ENCODE peak calls at places on chromosomes 1 and 21, in six cellular contexts. R is foreskin keratinocyte; O is heart left ventricle; M is activated CD8-positive, alpha-beta T cell treated with anti-CD3 and anti-CD28 coated beads for 36 hours; Y is fibroblast of mammary gland; J is IMR-90. L is an unnamed sample.

GRCh38 chr1:119435061-119435460 is 20.1 kb downstream of the HSD3B2 start:
- DNase-seq in O (no peak), Y (peak; percentile 66), M (no peak), R (peak; percentile 71), J (no peak), L (peak; percentile 44)

GRCh38 chr1:228194436-228194835 is 13.4 kb upstream of the OBSCN start:
- DNase-seq in J (no peak), Y (no peak), R (no peak), O (no peak), M (no peak), L (no peak)

GRCh38 chr1:156616463-156616862 is 2.8 kb upstream of the HAPLN2 start:
- DNase-seq in O (no peak), M (no peak), R (no peak), J (peak; percentile 45), Y (peak; percentile 54), L (peak; percentile 64)

GRCh38 chr1:40795811-40796586 is 12.4 kb downstream of the KCNQ4 start:
- DNase-seq in Y (no peak), J (no peak), R (no peak), O (no peak), M (peak; percentile 50), L (no peak)

GRCh38 chr1:154863702-154864174 is 6.3 kb downstream of the KCNN3 start:
- DNase-seq in M (peak; percentile 48), J (peak; percentile 75), R (no peak), Y (no peak), O (no peak), L (peak; percentile 75)

GRCh38 chr1:119279441-119280415 is 88.9 kb upstream of the HAO2 start:
- DNase-seq in M (no peak), O (no peak), J (peak; percentile 76), Y (peak; percentile 86), R (peak; percentile 96), L (peak; percentile 87)

GRCh38 chr1:99993468-99993845 is 23.7 kb downstream of the SLC35A3 start:
- DNase-seq in J (no peak), Y (no peak), M (no peak), R (no peak), O (no peak), L (no peak)

GRCh38 chr1:158353333-158354038 is at the start of gene CD1E:
- DNase-seq in J (no peak), M (no peak), Y (no peak), R (no peak), O (no peak), L (no peak)

GRCh38 chr21:17370263-17370662 is 142.6 kb upstream of the CXADR start:
- DNase-seq in O (no peak), J (no peak), R (peak; percentile 50), Y (no peak), M (no peak), L (no peak)

GRCh38 chr1:171883844-171884243 is 42.5 kb downstream of the DNM3 start:
- DNase-seq in O (no peak), R (no peak), Y (no peak), M (peak; percentile 16), J (no peak), L (no peak)

GRCh38 chr21:33112670-33113596 is 43.0 kb downstream of the OLIG1 start:
- DNase-seq in O (no peak), M (no peak), Y (no peak), J (no peak), R (no peak), L (no peak)

GRCh38 chr1:91440845-91441244 is 36.2 kb upstream of the HFM1 start:
- DNase-seq in R (peak; percentile 11), J (no peak), M (no peak), Y (peak; percentile 35), O (no peak), L (peak; percentile 32)

GRCh38 chr1:212108187-212108586 is 72.6 kb downstream of the DTL start:
- DNase-seq in R (no peak), M (no peak), J (no peak), Y (no peak), O (no peak), L (no peak)

GRCh38 chr1:212108981-212109380 is 73.4 kb downstream of the DTL start:
- DNase-seq in M (no peak), O (no peak), Y (no peak), J (no peak), R (no peak), L (no peak)

GRCh38 chr1:212109713-212110112 is 74.2 kb downstream of the DTL start:
- DNase-seq in M (no peak), Y (no peak), R (no peak), O (no peak), J (peak; percentile 28), L (no peak)

GRCh38 chr1:212107481-212107880 is 71.9 kb downstream of the DTL start:
- DNase-seq in J (no peak), O (no peak), M (no peak), Y (no peak), R (no peak), L (no peak)

DNA sequence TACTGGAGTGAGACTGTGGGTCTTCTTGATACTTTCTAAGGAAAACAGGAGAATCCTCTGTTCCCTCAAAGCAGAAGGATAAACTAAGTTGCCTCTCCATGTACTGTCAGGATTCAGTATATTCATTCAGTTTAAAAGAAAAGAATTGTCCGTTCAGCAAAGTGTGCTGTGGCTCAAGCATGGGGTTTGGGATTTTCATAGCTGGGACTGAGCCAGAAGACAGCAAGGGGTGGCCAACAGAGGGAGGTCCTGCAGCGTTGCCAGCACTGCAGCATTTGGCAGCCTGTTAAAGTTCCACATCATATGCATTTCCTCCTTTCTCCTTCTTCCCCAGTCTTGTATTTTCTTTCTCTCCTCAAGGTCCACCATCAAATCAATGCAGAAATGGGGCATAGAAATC is 75.1 kb downstream of the DTL start:
- DNase-seq in Y (peak; percentile 50), M (no peak), R (no peak), O (no peak), J (peak; percentile 22), L (no peak)
- TF ChIP-seq CTCF in Y (peak; percentile 6), M (no peak), R (peak; percentile 31), O (no peak), J (peak; percentile 28), L (no peak)

DNA sequence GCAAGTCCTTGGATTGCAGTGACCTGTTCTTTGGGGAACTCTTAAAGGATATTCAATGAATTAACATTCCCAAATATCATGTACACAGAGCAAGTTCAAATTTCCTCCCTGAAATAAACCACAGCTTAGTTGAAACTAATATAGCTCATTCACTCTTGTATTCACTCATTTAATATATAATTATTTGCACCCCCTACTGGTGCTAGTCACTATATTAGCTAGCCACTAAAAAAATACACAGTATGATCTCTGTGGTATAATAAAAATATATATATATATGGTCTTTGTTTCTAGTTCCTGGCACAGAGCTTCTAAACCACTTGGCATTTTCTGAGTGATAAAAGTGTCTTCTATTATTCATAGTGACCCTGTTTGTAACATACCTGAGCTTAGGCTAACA is 177.3 kb upstream of the LYPLAL1 start:
- DNase-seq in Y (peak; percentile 19), J (no peak), R (peak; percentile 2), M (no peak), O (no peak), L (peak; percentile 37)
- TF ChIP-seq CTCF in Y (peak; percentile 33), J (peak; percentile 37), R (peak; percentile 51), M (no peak), O (peak; percentile 17), L (peak; percentile 38)

GRCh38 chr1:188188317-188188716 is 1359.6 kb downstream of the PLA2G4A start:
- DNase-seq in M (no peak), R (no peak), O (no peak), J (no peak), Y (no peak), L (no peak)
- TF ChIP-seq CTCF in M (no peak), R (no peak), O (no peak), J (no peak), Y (no peak), L (peak; percentile 7)

GRCh38 chr1:201376464-201377374 is 761 bp downstream of the TNNT2 start:
- DNase-seq in O (no peak), J (peak; percentile 46), Y (peak; percentile 33), M (peak; percentile 39), R (peak; percentile 57), L (peak; percentile 80)
- TF ChIP-seq CTCF in O (peak; percentile 20), J (peak; percentile 69), Y (peak; percentile 57), M (peak; percentile 68), R (peak; percentile 75), L (peak; percentile 67)

DNA sequence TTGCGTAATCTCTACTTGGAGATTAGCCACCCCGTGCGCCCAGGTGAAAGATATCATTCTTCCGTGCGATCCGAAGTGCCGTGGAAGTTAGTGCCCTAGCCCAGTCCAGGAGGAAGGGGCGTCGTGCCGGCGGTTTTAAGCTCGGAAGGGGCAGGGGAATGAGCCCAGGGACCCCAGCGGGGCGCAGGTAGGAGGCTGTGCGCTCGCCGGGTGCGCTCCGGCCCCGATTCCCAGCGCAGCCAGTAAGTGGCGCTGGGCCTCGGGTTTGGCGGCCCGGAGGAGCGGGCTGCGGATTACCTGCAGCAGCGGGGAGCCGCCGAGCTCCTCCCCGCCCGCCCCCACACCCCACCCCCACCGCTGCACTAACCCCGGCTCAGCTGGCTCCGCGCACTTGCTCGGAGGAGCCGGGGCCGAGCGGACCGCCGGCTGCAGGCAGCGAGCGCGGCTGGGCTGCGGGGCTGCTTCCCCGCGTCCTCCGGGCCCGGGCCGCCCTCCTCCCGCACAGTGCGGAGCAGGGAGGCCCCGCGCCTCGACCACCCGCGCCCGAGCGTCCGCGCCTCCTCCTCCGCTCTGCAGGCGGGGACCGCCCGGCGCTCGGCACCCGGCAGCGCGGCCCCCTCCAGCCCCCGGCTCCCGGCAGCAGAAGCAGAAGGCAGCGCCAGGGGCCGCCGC is at the start of gene RYR2:
- DNase-seq in M (peak; percentile 7), O (peak; percentile 70), Y (no peak), R (no peak), J (no peak), L (no peak)
- TF ChIP-seq CTCF in M (no peak), O (peak; percentile 52), Y (no peak), R (peak; percentile 28), J (no peak), L (no peak)

GRCh38 chr1:27889506-27889905 is 17.2 kb downstream of the THEMIS2 start:
- DNase-seq in R (no peak), M (no peak), Y (no peak), O (no peak), J (no peak), L (no peak)
- TF ChIP-seq CTCF in R (no peak), M (no peak), Y (no peak), O (no peak), J (no peak), L (no peak)

DNA sequence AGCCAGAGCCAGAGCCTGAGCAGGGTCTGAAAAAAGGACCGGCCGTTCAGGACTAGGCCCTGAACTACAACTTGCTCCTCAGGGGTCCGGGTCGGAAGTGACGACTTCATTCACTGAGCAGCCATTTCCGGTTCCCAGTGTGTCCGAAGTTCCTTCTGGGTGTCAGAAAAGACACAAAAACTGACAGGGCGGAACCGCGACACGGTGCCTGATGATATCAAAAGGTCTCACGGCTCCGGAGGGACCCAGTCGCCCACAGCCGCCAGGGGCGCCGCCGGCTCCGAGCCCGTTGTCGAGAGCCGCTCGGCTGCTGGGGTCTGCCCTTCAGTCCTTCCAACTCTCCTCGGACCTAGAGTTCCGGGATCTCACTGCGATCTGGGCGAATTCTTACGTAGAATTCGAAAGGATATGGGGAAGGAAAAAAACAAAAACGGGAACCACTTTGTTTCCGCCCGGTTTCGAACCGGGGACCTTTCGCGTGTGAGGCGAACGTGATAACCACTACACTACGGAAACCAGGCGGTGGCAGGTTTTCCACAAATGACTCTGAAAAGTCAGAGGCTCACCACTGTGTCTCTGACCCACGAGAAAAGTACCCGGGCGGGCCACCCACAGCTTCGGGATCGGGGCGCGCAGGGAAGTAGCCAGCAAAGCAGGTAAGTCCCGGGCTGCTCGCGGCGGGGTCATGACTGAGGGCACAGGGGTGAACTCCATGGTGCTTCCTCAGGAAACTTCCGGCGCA is 31.8 kb upstream of the CFAP126 start:
- DNase-seq in R (peak; percentile 93), M (peak; percentile 94), Y (peak; percentile 92), O (peak; percentile 91), J (peak; percentile 91), L (peak; percentile 93)
- TF ChIP-seq CTCF in R (peak; percentile 59), M (peak; percentile 78), Y (peak; percentile 30), O (peak; percentile 20), J (peak; percentile 45), L (peak; percentile 57)